ENCODE peak calls at places on chromosome X, in seven cellular contexts. V, M, J, N, Z, K and Q are unnamed samples.
A peak's percentile ranks its signal among the peaks of the same experiment; 100 is the strongest.

GRCh38 chrX:44384688-44385338 is 41.3 kb upstream of the EFHC2 start:
- DNase-seq in V (no peak), M (no peak), J (no peak), N (no peak), Z (no peak), K (no peak), Q (no peak)

GRCh38 chrX:136608295-136608933 is 39.5 kb upstream of the CD40LG start:
- DNase-seq in V (peak; percentile 11), M (no peak), J (no peak), N (peak; percentile 12), Z (no peak), K (peak; percentile 68), Q (peak; percentile 29)

GRCh38 chrX:73401591-73402266 is 45.1 kb upstream of the CDX4 start:
- DNase-seq in V (no peak), M (no peak), J (no peak), N (no peak), Z (no peak), K (no peak), Q (no peak)

GRCh38 chrX:18873189-18873791 is 110.6 kb downstream of the PHKA2 start:
- DNase-seq in V (peak; percentile 62), M (no peak), J (peak; percentile 76), N (no peak), Z (no peak), K (peak; percentile 63), Q (no peak)

GRCh38 chrX:42079968-42080367 is 156.6 kb upstream of the CASK start:
- DNase-seq in V (no peak), M (no peak), J (no peak), N (no peak), Z (no peak), K (no peak), Q (no peak)

GRCh38 chrX:68881911-68882310 is 53.1 kb downstream of the EFNB1 start:
- DNase-seq in V (no peak), M (no peak), J (no peak), N (no peak), Z (no peak), K (no peak), Q (no peak)

GRCh38 chrX:9958183-9958582 is 9.0 kb upstream of the CLDN34 start:
- DNase-seq in V (no peak), M (no peak), J (no peak), N (no peak), Z (no peak), K (no peak), Q (no peak)

GRCh38 chrX:34656467-34656841 is 631 bp downstream of the TMEM47 start:
- DNase-seq in V (no peak), M (no peak), J (no peak), N (no peak), Z (peak; percentile 16), K (no peak), Q (no peak)

GRCh38 chrX:114626323-114626722 is 42.4 kb downstream of the HTR2C start:
- DNase-seq in V (no peak), M (peak; percentile 5), J (peak; percentile 12), N (peak; percentile 2), Z (no peak), K (no peak), Q (no peak)

GRCh38 chrX:2521092-2521926 is 20.5 kb upstream of the DHRSX start:
- DNase-seq in V (no peak), M (no peak), J (no peak), N (no peak), Z (no peak), K (no peak), Q (no peak)

GRCh38 chrX:51144828-51145442 is 187.7 kb upstream of the NUDT10 start:
- DNase-seq in V (peak; percentile 6), M (peak; percentile 0), J (peak; percentile 48), N (peak; percentile 2), Z (no peak), K (no peak), Q (no peak)

GRCh38 chrX:111352424-111352823 is 59.6 kb downstream of the DCX start:
- DNase-seq in V (no peak), M (no peak), J (peak; percentile 21), N (peak; percentile 58), Z (no peak), K (no peak), Q (no peak)

GRCh38 chrX:54894159-54894558 is 26.5 kb upstream of the TRO start:
- DNase-seq in V (no peak), M (no peak), J (no peak), N (no peak), Z (no peak), K (no peak), Q (no peak)

GRCh38 chrX:40147399-40148188 is 49.8 kb upstream of the BCOR start:
- DNase-seq in V (no peak), M (no peak), J (no peak), N (no peak), Z (no peak), K (no peak), Q (no peak)

GRCh38 chrX:151098996-151099395 is 77.4 kb upstream of the GPR50 start:
- DNase-seq in V (no peak), M (no peak), J (no peak), N (peak; percentile 75), Z (no peak), K (no peak), Q (no peak)

GRCh38 chrX:10656214-10656613 is 35.8 kb upstream of the MID1 start:
- DNase-seq in V (no peak), M (peak; percentile 89), J (no peak), N (no peak), Z (no peak), K (no peak), Q (no peak)

GRCh38 chrX:96924581-96924980 is 40.9 kb downstream of the RPA4 start:
- DNase-seq in V (no peak), M (no peak), J (no peak), N (peak; percentile 39), Z (no peak), K (no peak), Q (no peak)

GRCh38 chrX:17860179-17860780 is 818 bp downstream of the RAI2 start:
- DNase-seq in V (no peak), M (no peak), J (peak; percentile 54), N (no peak), Z (peak; percentile 15), K (no peak), Q (no peak)

GRCh38 chrX:21798677-21799219 is 40.7 kb upstream of the MBTPS2 start:
- DNase-seq in V (no peak), M (no peak), J (no peak), N (no peak), Z (no peak), K (no peak), Q (no peak)

GRCh38 chrX:22575161-22575845 is 302.6 kb downstream of the CBLL2 start:
- DNase-seq in V (no peak), M (no peak), J (no peak), N (no peak), Z (no peak), K (no peak), Q (no peak)

GRCh38 chrX:96684339-96685204 is at the start of gene DIAPH2:
- DNase-seq in V (peak; percentile 48), M (peak; percentile 47), J (peak; percentile 69), N (peak; percentile 76), Z (peak; percentile 13), K (peak; percentile 79), Q (peak; percentile 65)

GRCh38 chrX:129235903-129236302 is 287.4 kb downstream of the SMARCA1 start:
- DNase-seq in V (no peak), M (no peak), J (no peak), N (no peak), Z (no peak), K (no peak), Q (no peak)